ENCODE peak calls at places on chromosomes 11 and 22, in seven cellular contexts. One of them, this sample, is unnamed.

GRCh38 chr11:34356576-34356917 is 1.3 kb downstream of the ABTB2 start:
- DNase-seq in WERI-Rb-1: no peak
- DNase-seq in body of pancreas: no peak
- DNase-seq in GM06990: no peak
- DNase-seq in mucosa of descending colon: no peak
- DNase-seq in endothelial cell of umbilical vein: peak; percentile 8
- DNase-seq in AG04450: no peak
- DNase-seq in this sample: no peak

GRCh38 chr22:38862375-38863329 is 9.4 kb downstream of the CBX6 start:
- DNase-seq in body of pancreas: no peak
- DNase-seq in endothelial cell of umbilical vein: no peak
- DNase-seq in AG04450: no peak
- DNase-seq in GM06990: no peak
- DNase-seq in WERI-Rb-1: no peak
- DNase-seq in mucosa of descending colon: peak; percentile 40
- DNase-seq in this sample: no peak

GRCh38 chr11:103418014-103418413 is 308.8 kb downstream of the DYNC2H1 start:
- DNase-seq in WERI-Rb-1: no peak
- DNase-seq in body of pancreas: no peak
- DNase-seq in endothelial cell of umbilical vein: no peak
- DNase-seq in AG04450: no peak
- DNase-seq in GM06990: no peak
- DNase-seq in mucosa of descending colon: no peak
- DNase-seq in this sample: no peak

GRCh38 chr22:20552450-20552894 is 45.1 kb downstream of the MED15 start:
- DNase-seq in mucosa of descending colon: peak; percentile 68
- DNase-seq in WERI-Rb-1: no peak
- DNase-seq in body of pancreas: peak; percentile 56
- DNase-seq in AG04450: no peak
- DNase-seq in GM06990: no peak
- DNase-seq in endothelial cell of umbilical vein: peak; percentile 47
- DNase-seq in this sample: no peak

GRCh38 chr22:41237707-41238569 is 2.8 kb downstream of the CHADL start:
- DNase-seq in endothelial cell of umbilical vein: peak; percentile 31
- DNase-seq in GM06990: peak; percentile 86
- DNase-seq in WERI-Rb-1: no peak
- DNase-seq in AG04450: no peak
- DNase-seq in body of pancreas: peak; percentile 83
- DNase-seq in mucosa of descending colon: peak; percentile 90
- DNase-seq in this sample: no peak

GRCh38 chr11:12242926-12243325 is 132.5 kb downstream of the MICAL2 start:
- DNase-seq in mucosa of descending colon: no peak
- DNase-seq in AG04450: no peak
- DNase-seq in GM06990: no peak
- DNase-seq in endothelial cell of umbilical vein: peak; percentile 23
- DNase-seq in WERI-Rb-1: no peak
- DNase-seq in body of pancreas: no peak
- DNase-seq in this sample: no peak

GRCh38 chr11:105236631-105237030 is 97.1 kb upstream of the CARD18 start:
- DNase-seq in WERI-Rb-1: no peak
- DNase-seq in GM06990: no peak
- DNase-seq in AG04450: peak; percentile 65
- DNase-seq in mucosa of descending colon: no peak
- DNase-seq in endothelial cell of umbilical vein: no peak
- DNase-seq in body of pancreas: no peak
- DNase-seq in this sample: no peak

GRCh38 chr11:3205261-3206127 is 13.1 kb downstream of the MRGPRG start:
- DNase-seq in mucosa of descending colon: peak; percentile 14
- DNase-seq in AG04450: no peak
- DNase-seq in GM06990: no peak
- DNase-seq in endothelial cell of umbilical vein: no peak
- DNase-seq in body of pancreas: no peak
- DNase-seq in WERI-Rb-1: no peak
- DNase-seq in this sample: no peak

GRCh38 chr22:35824256-35824655 is 106.6 kb downstream of the APOL5 start:
- DNase-seq in WERI-Rb-1: no peak
- DNase-seq in GM06990: no peak
- DNase-seq in body of pancreas: no peak
- DNase-seq in AG04450: no peak
- DNase-seq in endothelial cell of umbilical vein: no peak
- DNase-seq in mucosa of descending colon: no peak
- DNase-seq in this sample: no peak

GRCh38 chr11:104151404-104152204 is 12.3 kb downstream of the PDGFD start:
- DNase-seq in body of pancreas: no peak
- DNase-seq in endothelial cell of umbilical vein: peak; percentile 41
- DNase-seq in AG04450: no peak
- DNase-seq in WERI-Rb-1: no peak
- DNase-seq in mucosa of descending colon: no peak
- DNase-seq in GM06990: no peak
- DNase-seq in this sample: no peak

GRCh38 chr22:22248878-22249277 is 4.3 kb downstream of the VPREB1 start:
- DNase-seq in GM06990: no peak
- DNase-seq in WERI-Rb-1: no peak
- DNase-seq in body of pancreas: no peak
- DNase-seq in endothelial cell of umbilical vein: no peak
- DNase-seq in mucosa of descending colon: no peak
- DNase-seq in AG04450: no peak
- DNase-seq in this sample: no peak

GRCh38 chr11:41498726-41499125 is 39.3 kb upstream of the LRRC4C start:
- DNase-seq in body of pancreas: no peak
- DNase-seq in GM06990: no peak
- DNase-seq in WERI-Rb-1: no peak
- DNase-seq in mucosa of descending colon: no peak
- DNase-seq in endothelial cell of umbilical vein: peak; percentile 26
- DNase-seq in AG04450: no peak
- DNase-seq in this sample: no peak

GRCh38 chr22:31969789-31970489 is 25.6 kb downstream of the YWHAH start:
- DNase-seq in AG04450: peak; percentile 20
- DNase-seq in GM06990: peak; percentile 49
- DNase-seq in WERI-Rb-1: peak; percentile 84
- DNase-seq in endothelial cell of umbilical vein: peak; percentile 54
- DNase-seq in body of pancreas: peak; percentile 79
- DNase-seq in mucosa of descending colon: peak; percentile 83
- DNase-seq in this sample: peak; percentile 77
- TF ChIP-seq CTCF in AG04450: peak; percentile 74
- TF ChIP-seq CTCF in GM06990: peak; percentile 57
- TF ChIP-seq CTCF in WERI-Rb-1: peak; percentile 78
- TF ChIP-seq CTCF in endothelial cell of umbilical vein: peak; percentile 28
- TF ChIP-seq CTCF in body of pancreas: peak; percentile 81
- TF ChIP-seq CTCF in mucosa of descending colon: no peak
- TF ChIP-seq CTCF in this sample: peak; percentile 46

DNA sequence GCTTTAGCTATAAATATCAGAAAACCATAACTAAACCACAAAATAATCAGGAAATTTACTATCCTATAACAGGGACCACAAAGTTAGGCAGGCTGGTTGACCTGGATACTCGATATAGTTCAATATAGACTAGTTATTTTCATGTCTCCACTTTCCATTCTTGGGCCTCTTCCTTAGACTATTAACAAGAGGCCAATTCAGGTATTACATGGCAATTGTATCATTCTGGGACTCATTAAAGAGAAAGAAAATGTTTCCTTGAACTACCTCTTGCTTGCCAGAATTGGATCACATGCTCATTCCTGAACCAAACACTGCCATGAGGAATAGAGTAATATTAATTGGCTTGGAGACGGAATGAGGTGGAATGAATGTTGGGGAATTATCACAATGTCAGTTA is 76.0 kb downstream of the EIF3M start:
- DNase-seq in GM06990: no peak
- DNase-seq in WERI-Rb-1: no peak
- DNase-seq in body of pancreas: no peak
- DNase-seq in mucosa of descending colon: no peak
- DNase-seq in AG04450: no peak
- DNase-seq in endothelial cell of umbilical vein: no peak
- DNase-seq in this sample: no peak
- TF ChIP-seq CTCF in GM06990: no peak
- TF ChIP-seq CTCF in WERI-Rb-1: no peak
- TF ChIP-seq CTCF in body of pancreas: no peak
- TF ChIP-seq CTCF in mucosa of descending colon: no peak
- TF ChIP-seq CTCF in AG04450: no peak
- TF ChIP-seq CTCF in endothelial cell of umbilical vein: no peak
- TF ChIP-seq CTCF in this sample: no peak

GRCh38 chr22:49303781-49304461 is 523.8 kb downstream of the BRD1 start:
- DNase-seq in GM06990: no peak
- DNase-seq in endothelial cell of umbilical vein: no peak
- DNase-seq in WERI-Rb-1: no peak
- DNase-seq in mucosa of descending colon: no peak
- DNase-seq in body of pancreas: peak; percentile 5
- DNase-seq in AG04450: no peak
- DNase-seq in this sample: peak; percentile 62

GRCh38 chr22:49307071-49307830 is 520.4 kb downstream of the BRD1 start:
- DNase-seq in WERI-Rb-1: no peak
- DNase-seq in body of pancreas: peak; percentile 4
- DNase-seq in GM06990: no peak
- DNase-seq in mucosa of descending colon: no peak
- DNase-seq in AG04450: no peak
- DNase-seq in endothelial cell of umbilical vein: no peak
- DNase-seq in this sample: peak; percentile 55

GRCh38 chr22:49306632-49306975 is 521.1 kb downstream of the BRD1 start:
- DNase-seq in body of pancreas: peak; percentile 6
- DNase-seq in AG04450: no peak
- DNase-seq in WERI-Rb-1: no peak
- DNase-seq in endothelial cell of umbilical vein: no peak
- DNase-seq in GM06990: no peak
- DNase-seq in mucosa of descending colon: no peak
- DNase-seq in this sample: peak; percentile 44

GRCh38 chr22:49305966-49306631 is 521.6 kb downstream of the BRD1 start:
- DNase-seq in GM06990: no peak
- DNase-seq in WERI-Rb-1: no peak
- DNase-seq in body of pancreas: peak; percentile 9
- DNase-seq in mucosa of descending colon: no peak
- DNase-seq in endothelial cell of umbilical vein: no peak
- DNase-seq in AG04450: no peak
- DNase-seq in this sample: peak; percentile 59

GRCh38 chr22:49305215-49305965 is 522.3 kb downstream of the BRD1 start:
- DNase-seq in GM06990: peak; percentile 48
- DNase-seq in mucosa of descending colon: peak; percentile 78
- DNase-seq in body of pancreas: peak; percentile 72
- DNase-seq in endothelial cell of umbilical vein: peak; percentile 4
- DNase-seq in AG04450: no peak
- DNase-seq in WERI-Rb-1: peak; percentile 82
- DNase-seq in this sample: peak; percentile 91
- TF ChIP-seq CTCF in GM06990: peak; percentile 80
- TF ChIP-seq CTCF in mucosa of descending colon: peak; percentile 85
- TF ChIP-seq CTCF in body of pancreas: peak; percentile 91
- TF ChIP-seq CTCF in endothelial cell of umbilical vein: peak; percentile 72
- TF ChIP-seq CTCF in AG04450: no peak
- TF ChIP-seq CTCF in WERI-Rb-1: peak; percentile 88
- TF ChIP-seq CTCF in this sample: peak; percentile 98

GRCh38 chr11:80562726-80563125 is 1121.9 kb upstream of the TENM4 start:
- DNase-seq in mucosa of descending colon: no peak
- DNase-seq in GM06990: no peak
- DNase-seq in body of pancreas: no peak
- DNase-seq in endothelial cell of umbilical vein: no peak
- DNase-seq in WERI-Rb-1: no peak
- DNase-seq in AG04450: no peak
- DNase-seq in this sample: no peak
- TF ChIP-seq CTCF in mucosa of descending colon: no peak
- TF ChIP-seq CTCF in GM06990: no peak
- TF ChIP-seq CTCF in body of pancreas: no peak
- TF ChIP-seq CTCF in endothelial cell of umbilical vein: no peak
- TF ChIP-seq CTCF in WERI-Rb-1: no peak
- TF ChIP-seq CTCF in AG04450: no peak
- TF ChIP-seq CTCF in this sample: no peak

GRCh38 chr11:62567018-62567633 is 6.6 kb downstream of the EEF1G start:
- DNase-seq in mucosa of descending colon: no peak
- DNase-seq in AG04450: no peak
- DNase-seq in GM06990: no peak
- DNase-seq in body of pancreas: no peak
- DNase-seq in WERI-Rb-1: no peak
- DNase-seq in endothelial cell of umbilical vein: no peak
- DNase-seq in this sample: no peak
- TF ChIP-seq CTCF in mucosa of descending colon: no peak
- TF ChIP-seq CTCF in AG04450: no peak
- TF ChIP-seq CTCF in GM06990: no peak
- TF ChIP-seq CTCF in body of pancreas: no peak
- TF ChIP-seq CTCF in WERI-Rb-1: no peak
- TF ChIP-seq CTCF in endothelial cell of umbilical vein: no peak
- TF ChIP-seq CTCF in this sample: no peak

DNA sequence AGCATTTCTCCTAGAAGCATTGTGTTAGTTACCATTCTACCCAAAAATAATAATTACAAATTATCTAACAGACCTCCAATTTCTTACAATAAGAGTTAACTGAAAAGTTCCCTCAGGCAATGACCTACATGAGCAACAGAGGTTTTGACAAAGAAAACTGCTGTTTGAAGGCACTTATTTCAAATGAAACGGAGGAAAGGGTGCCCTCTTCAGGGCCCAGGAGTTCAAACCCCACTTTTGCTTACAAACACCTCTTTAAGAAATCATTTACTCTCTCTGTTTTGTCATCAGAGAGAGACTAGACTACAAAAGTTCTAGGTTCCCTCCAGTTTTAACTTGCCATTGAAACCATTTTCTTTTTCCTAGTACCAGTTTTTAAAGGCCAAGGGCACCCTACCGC is 56.7 kb downstream of the AMBRA1 start:
- DNase-seq in endothelial cell of umbilical vein: no peak
- DNase-seq in body of pancreas: no peak
- DNase-seq in GM06990: no peak
- DNase-seq in mucosa of descending colon: no peak
- DNase-seq in AG04450: no peak
- DNase-seq in WERI-Rb-1: no peak
- DNase-seq in this sample: no peak
- TF ChIP-seq CTCF in endothelial cell of umbilical vein: no peak
- TF ChIP-seq CTCF in body of pancreas: no peak
- TF ChIP-seq CTCF in GM06990: no peak
- TF ChIP-seq CTCF in mucosa of descending colon: no peak
- TF ChIP-seq CTCF in AG04450: peak; percentile 42
- TF ChIP-seq CTCF in WERI-Rb-1: peak; percentile 40
- TF ChIP-seq CTCF in this sample: no peak

GRCh38 chr11:91219501-91219900 is 996.7 kb upstream of the CHORDC1 start:
- DNase-seq in GM06990: no peak
- DNase-seq in endothelial cell of umbilical vein: no peak
- DNase-seq in mucosa of descending colon: no peak
- DNase-seq in WERI-Rb-1: no peak
- DNase-seq in body of pancreas: no peak
- DNase-seq in AG04450: no peak
- DNase-seq in this sample: no peak

GRCh38 chr11:91220476-91221202 is 997.8 kb upstream of the CHORDC1 start:
- DNase-seq in endothelial cell of umbilical vein: no peak
- DNase-seq in WERI-Rb-1: no peak
- DNase-seq in body of pancreas: no peak
- DNase-seq in AG04450: no peak
- DNase-seq in GM06990: no peak
- DNase-seq in mucosa of descending colon: no peak
- DNase-seq in this sample: no peak
- TF ChIP-seq CTCF in endothelial cell of umbilical vein: no peak
- TF ChIP-seq CTCF in WERI-Rb-1: no peak
- TF ChIP-seq CTCF in body of pancreas: no peak
- TF ChIP-seq CTCF in AG04450: no peak
- TF ChIP-seq CTCF in GM06990: no peak
- TF ChIP-seq CTCF in mucosa of descending colon: no peak
- TF ChIP-seq CTCF in this sample: peak; percentile 18

GRCh38 chr11:10906521-10906920 is 48.7 kb upstream of the ZBED5 start:
- DNase-seq in endothelial cell of umbilical vein: peak; percentile 21
- DNase-seq in GM06990: no peak
- DNase-seq in mucosa of descending colon: no peak
- DNase-seq in WERI-Rb-1: no peak
- DNase-seq in body of pancreas: no peak
- DNase-seq in AG04450: no peak
- DNase-seq in this sample: no peak
- TF ChIP-seq CTCF in endothelial cell of umbilical vein: no peak
- TF ChIP-seq CTCF in GM06990: no peak
- TF ChIP-seq CTCF in mucosa of descending colon: no peak
- TF ChIP-seq CTCF in WERI-Rb-1: no peak
- TF ChIP-seq CTCF in body of pancreas: peak; percentile 9
- TF ChIP-seq CTCF in AG04450: peak; percentile 11
- TF ChIP-seq CTCF in this sample: no peak